ENCODE peak calls at places on chromosomes 7 and 10, in nine cellular contexts. Q is pancreas, P is type B pancreatic cell, U is transverse colon, K is keratinocyte, O is GM10248, N is AG09309, F is BE2C, J is A549. A is an unnamed sample.

GRCh38 chr7:41437257-41438196 is 265.4 kb downstream of the INHBA start:
- DNase-seq in Q (no peak), P (no peak), U (no peak), K (peak; percentile 33), O (no peak), N (no peak), F (no peak), J (no peak), A (no peak)

GRCh38 chr10:21724695-21725371 is 190.8 kb downstream of the MLLT10 start:
- DNase-seq in Q (peak; percentile 91), P (peak; percentile 82), U (peak; percentile 89), K (peak; percentile 95), O (peak; percentile 37), N (peak; percentile 99), F (peak; percentile 93), J (peak; percentile 94), A (peak; percentile 58)

GRCh38 chr10:50506861-50507573 is 116.7 kb downstream of the SGMS1 start:
- DNase-seq in Q (peak; percentile 42), P (no peak), U (no peak), K (no peak), O (no peak), N (no peak), F (no peak), J (no peak), A (no peak)

GRCh38 chr7:2120251-2120660 is 112.5 kb downstream of the MAD1L1 start:
- DNase-seq in Q (no peak), P (no peak), U (no peak), K (no peak), O (no peak), N (no peak), F (no peak), J (no peak), A (no peak)

GRCh38 chr7:142583424-142583823 is 165.8 kb upstream of the PRSS1 start:
- DNase-seq in Q (no peak), P (no peak), U (no peak), K (peak; percentile 33), O (peak; percentile 47), N (peak; percentile 41), F (no peak), J (peak; percentile 77), A (peak; percentile 52)

GRCh38 chr10:17123062-17123661 is 6.4 kb downstream of the CUBN start:
- DNase-seq in Q (no peak), P (no peak), U (no peak), K (no peak), O (no peak), N (peak; percentile 52), F (no peak), J (no peak), A (no peak)

GRCh38 chr7:137996386-137996851 is 5.5 kb downstream of the CREB3L2 start:
- DNase-seq in Q (no peak), P (no peak), U (no peak), K (no peak), O (no peak), N (no peak), F (peak; percentile 82), J (no peak), A (no peak)

GRCh38 chr7:69617364-69617763 is 19.1 kb downstream of the AUTS2 start:
- DNase-seq in Q (no peak), P (no peak), U (no peak), K (no peak), O (no peak), N (no peak), F (no peak), J (no peak), A (no peak)

GRCh38 chr7:51639661-51640340 is 323.2 kb upstream of the COBL start:
- DNase-seq in Q (no peak), P (no peak), U (no peak), K (no peak), O (no peak), N (no peak), F (no peak), J (no peak), A (no peak)

GRCh38 chr7:73885975-73886798 is 25.2 kb downstream of the TMEM270 start:
- DNase-seq in Q (no peak), P (no peak), U (peak; percentile 45), K (no peak), O (no peak), N (no peak), F (no peak), J (no peak), A (no peak)

GRCh38 chr10:97190452-97190851 is 4.7 kb upstream of the SLIT1 start:
- DNase-seq in Q (no peak), P (no peak), U (no peak), K (no peak), O (no peak), N (no peak), F (no peak), J (no peak), A (no peak)

GRCh38 chr10:107732045-107732444 is 567.5 kb upstream of the SORCS1 start:
- DNase-seq in Q (no peak), P (no peak), U (no peak), K (no peak), O (no peak), N (no peak), F (no peak), J (no peak), A (no peak)

GRCh38 chr7:138097064-138097741 is 20.9 kb downstream of the AKR1D1 start:
- DNase-seq in Q (peak; percentile 33), P (no peak), U (peak; percentile 45), K (no peak), O (peak; percentile 37), N (no peak), F (peak; percentile 48), J (peak; percentile 31), A (peak; percentile 33)

GRCh38 chr7:128878226-128879105 is 15.8 kb downstream of the ATP6V1F start:
- DNase-seq in Q (no peak), P (no peak), U (no peak), K (no peak), O (no peak), N (no peak), F (no peak), J (no peak), A (no peak)

GRCh38 chr10:89540550-89540949 is 5.2 kb upstream of the SLC16A12 start:
- DNase-seq in Q (no peak), P (no peak), U (no peak), K (no peak), O (no peak), N (no peak), F (no peak), J (no peak), A (no peak)

GRCh38 chr7:148262721-148263229 is 327.8 kb upstream of the C7orf33 start:
- DNase-seq in Q (peak; percentile 65), P (peak; percentile 80), U (peak; percentile 71), K (no peak), O (peak; percentile 68), N (no peak), F (peak; percentile 78), J (peak; percentile 44), A (peak; percentile 74)

GRCh38 chr10:72912715-72913114 is 19.2 kb downstream of the OIT3 start:
- DNase-seq in Q (no peak), P (no peak), U (no peak), K (no peak), O (no peak), N (no peak), F (no peak), J (no peak), A (no peak)
- TF ChIP-seq CTCF in Q (no peak), P (no peak), U (no peak), K (no peak), O (no peak), N (no peak), F (no peak), J (no peak), A (no peak)

GRCh38 chr10:5089869-5090268 is 4.3 kb upstream of the AKR1C3 start:
- DNase-seq in Q (no peak), P (no peak), U (no peak), K (peak; percentile 77), O (no peak), N (no peak), F (peak; percentile 8), J (peak; percentile 87), A (no peak)
- TF ChIP-seq CTCF in Q (no peak), P (peak; percentile 43), U (no peak), K (peak; percentile 66), O (no peak), N (peak; percentile 49), F (peak; percentile 63), J (no peak), A (no peak)

GRCh38 chr7:90244909-90245841 is at the start of gene CFAP69:
- DNase-seq in Q (peak; percentile 93), P (peak; percentile 91), U (peak; percentile 94), K (no peak), O (peak; percentile 89), N (no peak), F (peak; percentile 90), J (peak; percentile 89), A (peak; percentile 87)
- TF ChIP-seq CTCF in Q (no peak), P (peak; percentile 69), U (peak; percentile 35), K (peak; percentile 29), O (no peak), N (peak; percentile 36), F (peak; percentile 33), J (no peak), A (no peak)

GRCh38 chr10:125148576-125148975 is 11.8 kb downstream of the CTBP2 start:
- DNase-seq in Q (no peak), P (no peak), U (no peak), K (no peak), O (no peak), N (no peak), F (no peak), J (no peak), A (no peak)

GRCh38 chr10:125144693-125145623 is 15.4 kb downstream of the CTBP2 start:
- DNase-seq in Q (no peak), P (no peak), U (no peak), K (no peak), O (peak; percentile 52), N (no peak), F (peak; percentile 41), J (peak; percentile 67), A (peak; percentile 54)

GRCh38 chr10:125148021-125148439 is 12.3 kb downstream of the CTBP2 start:
- DNase-seq in Q (no peak), P (no peak), U (no peak), K (no peak), O (no peak), N (no peak), F (peak; percentile 52), J (no peak), A (no peak)

GRCh38 chr10:125145636-125146035 is 14.7 kb downstream of the CTBP2 start:
- DNase-seq in Q (no peak), P (no peak), U (no peak), K (no peak), O (no peak), N (no peak), F (no peak), J (no peak), A (no peak)

DNA sequence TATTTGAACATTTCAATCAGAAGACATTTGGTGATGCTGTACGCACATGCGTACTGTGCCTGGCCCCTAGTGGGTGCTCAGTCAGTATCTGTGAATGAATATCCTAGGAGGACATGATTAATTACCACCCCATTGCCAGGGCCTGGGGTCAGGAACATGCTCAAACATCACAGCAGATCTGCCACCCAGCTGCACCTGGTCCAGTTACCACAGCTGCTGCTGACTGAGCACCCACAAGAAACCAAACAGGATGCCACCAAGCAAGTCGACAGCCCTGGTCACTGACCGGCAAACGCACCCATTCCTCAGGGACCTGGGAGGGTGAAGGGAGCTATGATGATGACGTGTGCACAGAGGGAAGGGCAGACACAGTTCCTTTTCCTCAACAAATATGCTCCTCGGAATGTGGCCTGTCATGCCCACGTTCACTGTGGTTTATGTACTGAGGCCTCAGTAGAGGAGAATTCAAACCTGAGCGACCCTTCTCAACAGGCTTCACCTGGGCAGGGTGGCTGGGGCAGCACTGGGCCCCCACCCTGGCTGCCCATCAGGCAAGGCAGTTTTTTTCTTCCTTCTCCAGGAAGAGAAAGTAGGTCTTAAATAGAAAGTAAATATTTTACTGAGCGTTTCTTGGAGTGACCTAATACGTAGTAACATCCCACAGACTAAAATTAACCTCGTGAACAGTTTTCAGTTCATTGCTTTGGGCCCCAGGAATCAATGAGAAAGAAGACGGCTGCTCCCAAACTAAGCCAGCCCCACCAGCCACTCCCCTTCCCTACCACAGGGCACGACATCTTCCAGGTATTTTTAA is 13.4 kb downstream of the CTBP2 start:
- DNase-seq in Q (peak; percentile 40), P (no peak), U (no peak), K (peak; percentile 94), O (peak; percentile 43), N (no peak), F (no peak), J (peak; percentile 70), A (peak; percentile 48)
- TF ChIP-seq CTCF in Q (no peak), P (no peak), U (no peak), K (peak; percentile 17), O (no peak), N (no peak), F (no peak), J (no peak), A (no peak)